ENCODE peak calls at places on chromosomes 1 and 21, in four cellular contexts. Y, R, H and S are unnamed samples. For H3K9me3, the result is how much of the 10 kb centered on the place peaks cover.

GRCh38 chr1:167330601-167331293 is 110.1 kb downstream of the POU2F1 start:
- DNase-seq in Y (no peak), R (no peak), H (no peak), S (no peak)

GRCh38 chr1:230792691-230793462 is 45.7 kb downstream of the CAPN9 start:
- DNase-seq in Y (no peak), R (no peak), H (no peak), S (no peak)

GRCh38 chr1:110798691-110799256 is 74.2 kb upstream of the CD53 start:
- DNase-seq in Y (no peak), R (no peak), H (no peak), S (no peak)

GRCh38 chr1:2021550-2021949 is 2.4 kb downstream of the GABRD start:
- DNase-seq in Y (no peak), R (no peak), H (no peak), S (no peak)

GRCh38 chr1:7478797-7479499 is 292.1 kb upstream of the VAMP3 start:
- DNase-seq in Y (peak), R (peak), H (peak), S (peak)

GRCh38 chr1:93715529-93716126 is 34.0 kb upstream of the BCAR3 start:
- DNase-seq in Y (peak), R (peak), H (peak), S (no peak)

GRCh38 chr1:233543338-233544255 is 70.3 kb upstream of the KCNK1 start:
- DNase-seq in Y (no peak), R (no peak), H (no peak), S (no peak)

GRCh38 chr1:114234408-114235119 is 80.9 kb upstream of the SYT6 start:
- DNase-seq in Y (no peak), R (no peak), H (no peak), S (no peak)

GRCh38 chr1:32249831-32250525 is 1.1 kb upstream of the LCK start:
- DNase-seq in Y (no peak), R (peak), H (peak), S (peak)

GRCh38 chr21:26939532-26940181 is 27.2 kb downstream of the ADAMTS5 start:
- DNase-seq in Y (no peak), R (no peak), H (peak), S (no peak)

GRCh38 chr1:236039736-236040670 is 24.9 kb downstream of the NID1 start:
- DNase-seq in Y (no peak), R (no peak), H (peak), S (peak)

GRCh38 chr1:197994907-197995407 is 77.8 kb downstream of the LHX9 start:
- DNase-seq in Y (no peak), R (no peak), H (no peak), S (no peak)

GRCh38 chr1:225152061-225152460 is 222.6 kb downstream of the DNAH14 start:
- DNase-seq in Y (no peak), R (no peak), H (no peak), S (no peak)

GRCh38 chr1:106699436-106699835 is 357.0 kb upstream of the PRMT6 start:
- DNase-seq in Y (no peak), R (no peak), H (no peak), S (no peak)

GRCh38 chr1:167401260-167401873 is 117.0 kb downstream of the CD247 start:
- DNase-seq in Y (no peak), R (no peak), H (no peak), S (no peak)

DNA sequence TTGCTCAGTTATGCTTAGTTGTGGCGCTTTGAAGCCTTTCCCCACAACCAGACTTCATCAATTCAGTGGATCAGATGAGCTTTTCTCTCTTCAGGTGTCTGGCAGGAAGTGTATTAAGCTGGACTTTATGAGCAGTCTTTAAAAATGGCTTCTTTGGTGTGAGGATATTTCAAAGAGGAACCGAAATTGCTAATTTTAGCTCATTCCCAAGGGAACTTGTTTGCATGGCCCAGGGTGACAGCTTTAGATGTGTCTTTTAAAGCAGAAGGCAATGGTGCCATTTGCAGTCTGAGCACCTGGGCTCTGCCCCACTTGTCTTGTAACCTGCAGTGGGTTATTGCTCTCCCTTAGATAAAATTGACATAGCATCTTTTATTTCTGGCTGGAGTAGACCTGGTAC is 241.6 kb downstream of the ADGRL2 start:
- DNase-seq in Y (no peak), R (no peak), H (no peak), S (no peak)
- H3K9me3 ChIP-seq in Y (under half), R (under half), H (under half), S (under half)

GRCh38 chr1:9561429-9561828 is 22.2 kb downstream of the SLC25A33 start:
- DNase-seq in Y (no peak), R (no peak), H (no peak), S (peak)
- H3K27ac ChIP-seq in Y (peak), R (no peak), H (peak), S (peak)

GRCh38 chr21:40689241-40689640 is 157.7 kb downstream of the DSCAM start:
- DNase-seq in Y (no peak), R (no peak), H (no peak), S (no peak)
- H3K9me3 ChIP-seq in Y (under half), R (under half), H (under half), S (under half)

GRCh38 chr1:178048883-178049282 is 45.0 kb upstream of the RASAL2 start:
- DNase-seq in Y (no peak), R (no peak), H (no peak), S (no peak)

GRCh38 chr1:178046856-178047255 is 47.0 kb upstream of the RASAL2 start:
- DNase-seq in Y (no peak), R (no peak), H (no peak), S (no peak)

GRCh38 chr1:178047403-178048093 is 46.4 kb upstream of the RASAL2 start:
- DNase-seq in Y (no peak), R (no peak), H (no peak), S (no peak)

GRCh38 chr1:178050084-178050483 is 43.8 kb upstream of the RASAL2 start:
- DNase-seq in Y (no peak), R (no peak), H (no peak), S (no peak)

DNA sequence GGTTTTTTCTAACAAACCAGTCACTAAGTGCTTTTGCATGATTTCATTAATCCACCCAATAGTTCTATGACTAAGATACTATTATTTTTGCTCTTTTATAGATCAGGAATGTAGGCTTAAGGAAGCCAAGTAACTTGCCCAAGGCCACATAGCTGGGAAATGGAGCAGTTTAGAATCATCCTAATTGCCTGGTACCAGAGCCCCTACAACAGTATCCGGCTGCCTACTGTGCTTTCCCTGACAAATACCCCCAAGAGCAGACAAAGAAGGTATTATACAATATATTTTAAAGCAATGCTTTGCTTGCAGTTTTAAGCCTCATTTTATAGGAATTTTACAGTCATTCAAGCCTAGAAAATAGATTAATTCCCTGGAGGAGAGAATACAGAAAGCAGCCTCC is 45.5 kb upstream of the RASAL2 start:
- DNase-seq in Y (no peak), R (no peak), H (no peak), S (no peak)
- H3K27ac ChIP-seq in Y (no peak), R (no peak), H (no peak), S (no peak)

GRCh38 chr1:163172596-163172995 is 30.1 kb downstream of the RGS5 start:
- DNase-seq in Y (no peak), R (no peak), H (no peak), S (no peak)
- H3K9me3 ChIP-seq in Y (under half), R (under half), H (under half), S (under half)

DNA sequence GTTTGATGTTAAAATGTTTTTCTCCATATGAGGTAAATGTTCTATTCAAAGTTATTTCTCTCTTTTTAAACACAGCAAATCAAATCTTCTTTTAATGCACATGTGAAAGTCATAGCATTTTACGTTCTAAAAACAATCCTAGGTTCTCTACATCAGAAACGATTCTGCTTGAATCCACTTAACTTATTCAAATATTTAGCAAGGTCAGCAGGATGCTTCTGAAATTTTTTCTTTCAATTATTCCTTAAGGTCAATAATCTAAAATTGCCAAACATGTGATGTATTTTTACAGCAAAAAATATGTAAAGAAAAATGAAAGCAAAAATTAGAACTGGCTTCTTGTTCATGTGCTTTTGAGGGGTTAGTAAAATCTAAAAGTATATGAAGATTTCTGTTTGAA is 106.7 kb downstream of the TM2D1 start:
- DNase-seq in Y (no peak), R (no peak), H (no peak), S (no peak)
- H3K27ac ChIP-seq in Y (no peak), R (no peak), H (no peak), S (no peak)